ENCODE peak calls at places on chromosomes 1 and 21, in six cellular contexts. One of them, this sample, is unnamed.

GRCh38 chr1:223556414-223557124 is 108.9 kb downstream of the CAPN8 start:
- DNase-seq in Caki2: peak; percentile 10
- DNase-seq in GM06990: peak; percentile 37
- DNase-seq in activated T-cell treated with anti-CD3 and anti-CD28 coated beads, Interleukin-2, amount 50 U/mL, for 1 hour: no peak
- DNase-seq in stimulated activated CD4-positive, alpha-beta T cell treated with anti-CD3 and anti-CD28 coated beads, TNF-alpha, amount 100 ng/mL, for 1 hour: no peak
- DNase-seq in AG10803: peak; percentile 3
- DNase-seq in this sample: peak; percentile 15

GRCh38 chr1:40438391-40439015 is 11.8 kb upstream of the ZFP69B start:
- DNase-seq in activated T-cell treated with anti-CD3 and anti-CD28 coated beads, Interleukin-2, amount 50 U/mL, for 1 hour: no peak
- DNase-seq in stimulated activated CD4-positive, alpha-beta T cell treated with anti-CD3 and anti-CD28 coated beads, TNF-alpha, amount 100 ng/mL, for 1 hour: no peak
- DNase-seq in Caki2: no peak
- DNase-seq in AG10803: peak; percentile 12
- DNase-seq in GM06990: no peak
- DNase-seq in this sample: peak; percentile 30

GRCh38 chr1:10181154-10181553 is 29.2 kb upstream of the KIF1B start:
- DNase-seq in AG10803: peak; percentile 82
- DNase-seq in stimulated activated CD4-positive, alpha-beta T cell treated with anti-CD3 and anti-CD28 coated beads, TNF-alpha, amount 100 ng/mL, for 1 hour: no peak
- DNase-seq in activated T-cell treated with anti-CD3 and anti-CD28 coated beads, Interleukin-2, amount 50 U/mL, for 1 hour: no peak
- DNase-seq in GM06990: no peak
- DNase-seq in Caki2: no peak
- DNase-seq in this sample: no peak

GRCh38 chr1:16979475-16980327 is 719 bp downstream of the MFAP2 start:
- DNase-seq in AG10803: peak; percentile 67
- DNase-seq in activated T-cell treated with anti-CD3 and anti-CD28 coated beads, Interleukin-2, amount 50 U/mL, for 1 hour: no peak
- DNase-seq in Caki2: no peak
- DNase-seq in stimulated activated CD4-positive, alpha-beta T cell treated with anti-CD3 and anti-CD28 coated beads, TNF-alpha, amount 100 ng/mL, for 1 hour: no peak
- DNase-seq in GM06990: no peak
- DNase-seq in this sample: peak; percentile 51

GRCh38 chr1:98197356-98197755 is 276.5 kb upstream of the DPYD start:
- DNase-seq in activated T-cell treated with anti-CD3 and anti-CD28 coated beads, Interleukin-2, amount 50 U/mL, for 1 hour: no peak
- DNase-seq in Caki2: no peak
- DNase-seq in stimulated activated CD4-positive, alpha-beta T cell treated with anti-CD3 and anti-CD28 coated beads, TNF-alpha, amount 100 ng/mL, for 1 hour: no peak
- DNase-seq in GM06990: no peak
- DNase-seq in AG10803: no peak
- DNase-seq in this sample: no peak

GRCh38 chr1:53133261-53134041 is 9.0 kb downstream of the SLC1A7 start:
- DNase-seq in AG10803: no peak
- DNase-seq in stimulated activated CD4-positive, alpha-beta T cell treated with anti-CD3 and anti-CD28 coated beads, TNF-alpha, amount 100 ng/mL, for 1 hour: no peak
- DNase-seq in GM06990: no peak
- DNase-seq in activated T-cell treated with anti-CD3 and anti-CD28 coated beads, Interleukin-2, amount 50 U/mL, for 1 hour: no peak
- DNase-seq in Caki2: no peak
- DNase-seq in this sample: no peak

GRCh38 chr1:178520803-178521202 is 7.9 kb downstream of the TEX35 start:
- DNase-seq in stimulated activated CD4-positive, alpha-beta T cell treated with anti-CD3 and anti-CD28 coated beads, TNF-alpha, amount 100 ng/mL, for 1 hour: no peak
- DNase-seq in AG10803: no peak
- DNase-seq in activated T-cell treated with anti-CD3 and anti-CD28 coated beads, Interleukin-2, amount 50 U/mL, for 1 hour: no peak
- DNase-seq in Caki2: no peak
- DNase-seq in GM06990: no peak
- DNase-seq in this sample: no peak

GRCh38 chr1:93705897-93706500 is 24.4 kb upstream of the BCAR3 start:
- DNase-seq in AG10803: no peak
- DNase-seq in activated T-cell treated with anti-CD3 and anti-CD28 coated beads, Interleukin-2, amount 50 U/mL, for 1 hour: no peak
- DNase-seq in stimulated activated CD4-positive, alpha-beta T cell treated with anti-CD3 and anti-CD28 coated beads, TNF-alpha, amount 100 ng/mL, for 1 hour: no peak
- DNase-seq in GM06990: no peak
- DNase-seq in Caki2: no peak
- DNase-seq in this sample: no peak

GRCh38 chr1:17654519-17654918 is 100.6 kb upstream of the ACTL8 start:
- DNase-seq in GM06990: no peak
- DNase-seq in AG10803: no peak
- DNase-seq in Caki2: no peak
- DNase-seq in stimulated activated CD4-positive, alpha-beta T cell treated with anti-CD3 and anti-CD28 coated beads, TNF-alpha, amount 100 ng/mL, for 1 hour: no peak
- DNase-seq in activated T-cell treated with anti-CD3 and anti-CD28 coated beads, Interleukin-2, amount 50 U/mL, for 1 hour: no peak
- DNase-seq in this sample: no peak

GRCh38 chr1:169266133-169266532 is 101.5 kb downstream of the NME7 start:
- DNase-seq in Caki2: no peak
- DNase-seq in activated T-cell treated with anti-CD3 and anti-CD28 coated beads, Interleukin-2, amount 50 U/mL, for 1 hour: no peak
- DNase-seq in AG10803: no peak
- DNase-seq in stimulated activated CD4-positive, alpha-beta T cell treated with anti-CD3 and anti-CD28 coated beads, TNF-alpha, amount 100 ng/mL, for 1 hour: no peak
- DNase-seq in GM06990: no peak
- DNase-seq in this sample: no peak

GRCh38 chr1:50181027-50181663 is 72.4 kb downstream of the ELAVL4 start:
- DNase-seq in activated T-cell treated with anti-CD3 and anti-CD28 coated beads, Interleukin-2, amount 50 U/mL, for 1 hour: no peak
- DNase-seq in GM06990: no peak
- DNase-seq in AG10803: peak; percentile 8
- DNase-seq in stimulated activated CD4-positive, alpha-beta T cell treated with anti-CD3 and anti-CD28 coated beads, TNF-alpha, amount 100 ng/mL, for 1 hour: no peak
- DNase-seq in Caki2: no peak
- DNase-seq in this sample: no peak

GRCh38 chr21:39715804-39716397 is 29.1 kb upstream of the IGSF5 start:
- DNase-seq in activated T-cell treated with anti-CD3 and anti-CD28 coated beads, Interleukin-2, amount 50 U/mL, for 1 hour: peak; percentile 19
- DNase-seq in GM06990: no peak
- DNase-seq in Caki2: peak; percentile 33
- DNase-seq in stimulated activated CD4-positive, alpha-beta T cell treated with anti-CD3 and anti-CD28 coated beads, TNF-alpha, amount 100 ng/mL, for 1 hour: no peak
- DNase-seq in AG10803: peak; percentile 40
- DNase-seq in this sample: peak; percentile 48

GRCh38 chr1:6125366-6125765 is 54.8 kb downstream of the CHD5 start:
- DNase-seq in GM06990: no peak
- DNase-seq in AG10803: no peak
- DNase-seq in Caki2: no peak
- DNase-seq in stimulated activated CD4-positive, alpha-beta T cell treated with anti-CD3 and anti-CD28 coated beads, TNF-alpha, amount 100 ng/mL, for 1 hour: no peak
- DNase-seq in activated T-cell treated with anti-CD3 and anti-CD28 coated beads, Interleukin-2, amount 50 U/mL, for 1 hour: no peak
- DNase-seq in this sample: no peak

GRCh38 chr21:27275294-27275927 is 308.5 kb upstream of the ADAMTS5 start:
- DNase-seq in activated T-cell treated with anti-CD3 and anti-CD28 coated beads, Interleukin-2, amount 50 U/mL, for 1 hour: no peak
- DNase-seq in GM06990: no peak
- DNase-seq in stimulated activated CD4-positive, alpha-beta T cell treated with anti-CD3 and anti-CD28 coated beads, TNF-alpha, amount 100 ng/mL, for 1 hour: no peak
- DNase-seq in Caki2: no peak
- DNase-seq in AG10803: peak; percentile 91
- DNase-seq in this sample: peak; percentile 86

GRCh38 chr1:243320224-243320623 is 64.4 kb downstream of the SDCCAG8 start:
- DNase-seq in stimulated activated CD4-positive, alpha-beta T cell treated with anti-CD3 and anti-CD28 coated beads, TNF-alpha, amount 100 ng/mL, for 1 hour: no peak
- DNase-seq in AG10803: no peak
- DNase-seq in activated T-cell treated with anti-CD3 and anti-CD28 coated beads, Interleukin-2, amount 50 U/mL, for 1 hour: no peak
- DNase-seq in GM06990: no peak
- DNase-seq in Caki2: no peak
- DNase-seq in this sample: no peak

GRCh38 chr1:38527373-38527966 is 332.1 kb downstream of the RRAGC start:
- DNase-seq in activated T-cell treated with anti-CD3 and anti-CD28 coated beads, Interleukin-2, amount 50 U/mL, for 1 hour: peak; percentile 42
- DNase-seq in AG10803: no peak
- DNase-seq in GM06990: peak; percentile 26
- DNase-seq in stimulated activated CD4-positive, alpha-beta T cell treated with anti-CD3 and anti-CD28 coated beads, TNF-alpha, amount 100 ng/mL, for 1 hour: peak; percentile 3
- DNase-seq in Caki2: no peak
- DNase-seq in this sample: no peak

GRCh38 chr1:168628807-168629206 is 52.4 kb downstream of the XCL1 start:
- DNase-seq in activated T-cell treated with anti-CD3 and anti-CD28 coated beads, Interleukin-2, amount 50 U/mL, for 1 hour: no peak
- DNase-seq in GM06990: no peak
- DNase-seq in Caki2: peak; percentile 98
- DNase-seq in stimulated activated CD4-positive, alpha-beta T cell treated with anti-CD3 and anti-CD28 coated beads, TNF-alpha, amount 100 ng/mL, for 1 hour: no peak
- DNase-seq in AG10803: peak; percentile 72
- DNase-seq in this sample: peak; percentile 8